ENCODE peak calls at places on chromosome 19, in four cellular contexts. B is fibroblast of pulmonary artery; O is GM23248; Y is activated CD8-positive, alpha-beta T cell treated with anti-CD3 and anti-CD28 coated beads, Interleukin-2, amount 10 ng/mL, durations not matched to agents 7 days and 5 days. K is an unnamed sample.

GRCh38 chr19:42360787-42361544 is 29.1 kb downstream of the CNFN start:
- DNase-seq in B (no peak), O (no peak), Y (no peak), K (no peak)

GRCh38 chr19:11535792-11536595 is 2.7 kb upstream of the CNN1 start:
- DNase-seq in B (peak; percentile 90), O (peak; percentile 89), Y (peak; percentile 86), K (peak; percentile 96)

GRCh38 chr19:51462681-51463080 is 4.4 kb upstream of the SIGLEC8 start:
- DNase-seq in B (no peak), O (no peak), Y (no peak), K (no peak)

GRCh38 chr19:38898788-38899446 is 501 bp downstream of the SIRT2 start:
- DNase-seq in B (peak; percentile 24), O (peak; percentile 57), Y (peak; percentile 68), K (no peak)

GRCh38 chr19:13102666-13103584 is at the start of gene LYL1:
- DNase-seq in B (peak; percentile 65), O (no peak), Y (no peak), K (peak; percentile 81)

GRCh38 chr19:16873603-16874002 is 15.2 kb upstream of the F2RL3 start:
- DNase-seq in B (no peak), O (no peak), Y (no peak), K (no peak)

GRCh38 chr19:15297416-15298224 is 34.7 kb downstream of the BRD4 start:
- DNase-seq in B (peak; percentile 63), O (peak; percentile 66), Y (peak; percentile 40), K (no peak)

GRCh38 chr19:35549174-35549788 is 3.9 kb downstream of the TMEM147 start:
- DNase-seq in B (peak; percentile 73), O (peak; percentile 84), Y (peak; percentile 75), K (peak; percentile 81)

GRCh38 chr19:11281336-11282049 is 14.5 kb upstream of the TSPAN16 start:
- DNase-seq in B (no peak), O (no peak), Y (no peak), K (no peak)

GRCh38 chr19:16084067-16084685 is 7.9 kb downstream of the TPM4 start:
- DNase-seq in B (no peak), O (no peak), Y (no peak), K (no peak)

GRCh38 chr19:51784922-51785690 is 9.9 kb upstream of the FPR3 start:
- DNase-seq in B (peak; percentile 87), O (peak; percentile 90), Y (peak; percentile 30), K (peak; percentile 16)

GRCh38 chr19:13103961-13104847 is 1.5 kb upstream of the LYL1 start:
- DNase-seq in B (no peak), O (peak; percentile 52), Y (peak; percentile 75), K (peak; percentile 85)

GRCh38 chr19:55795021-55795420 is 26.1 kb downstream of the RFPL4AL1 start:
- DNase-seq in B (no peak), O (no peak), Y (no peak), K (no peak)

GRCh38 chr19:58554494-58555368 is at the start of gene CHMP2A:
- DNase-seq in B (peak; percentile 97), O (peak; percentile 99), Y (peak; percentile 98), K (peak; percentile 94)

GRCh38 chr19:9640956-9641355 is 19.9 kb upstream of the ZNF561 start:
- DNase-seq in B (no peak), O (no peak), Y (no peak), K (no peak)

GRCh38 chr19:23440207-23440606 is 44.9 kb upstream of the ZNF91 start:
- DNase-seq in B (no peak), O (peak; percentile 4), Y (no peak), K (no peak)

K was measured in GM10248.